ENCODE peak calls at places on chromosome 3, in six cellular contexts. I is cardiac muscle cell, D is T-helper 17 cell, Y is HAP-1, R is amygdala, X is MM.1S. S is an unnamed sample.

GRCh38 chr3:38627956-38628355 is 21.5 kb downstream of the SCN5A start:
- DNase-seq in D (no peak), R (no peak), Y (peak; percentile 11), X (peak; percentile 16), I (peak; percentile 61), S (peak; percentile 59)

GRCh38 chr3:197674741-197675567 is 61.8 kb downstream of the RUBCN start:
- DNase-seq in I (no peak), D (no peak), X (no peak), R (no peak), Y (no peak), S (no peak)

GRCh38 chr3:56976666-56977560 is 83.6 kb upstream of the SPATA12 start:
- DNase-seq in D (no peak), X (no peak), Y (no peak), I (no peak), R (no peak), S (no peak)

GRCh38 chr3:141104151-141104741 is 53.1 kb downstream of the SPSB4 start:
- DNase-seq in D (no peak), I (no peak), Y (no peak), R (no peak), X (no peak), S (no peak)

GRCh38 chr3:136350557-136350956 is 100.4 kb downstream of the PCCB start:
- DNase-seq in X (no peak), D (no peak), I (peak; percentile 8), R (no peak), Y (no peak), S (no peak)

GRCh38 chr3:56894912-56895431 is 93.2 kb upstream of the ARHGEF3 start:
- DNase-seq in Y (no peak), X (no peak), R (no peak), D (no peak), I (no peak), S (no peak)

GRCh38 chr3:175456496-175456895 is 597.4 kb downstream of the NAALADL2 start:
- DNase-seq in I (no peak), D (no peak), R (no peak), X (no peak), Y (no peak), S (no peak)

GRCh38 chr3:47193871-47194859 is 30.3 kb upstream of the SETD2 start:
- DNase-seq in D (no peak), I (no peak), R (no peak), Y (no peak), X (no peak), S (no peak)

GRCh38 chr3:146280859-146281258 is 30.0 kb upstream of the PLSCR4 start:
- DNase-seq in D (no peak), X (no peak), I (no peak), R (no peak), Y (no peak), S (no peak)

GRCh38 chr3:98021821-98022220 is 13.3 kb downstream of the GABRR3 start:
- DNase-seq in D (no peak), R (no peak), I (peak; percentile 47), X (peak; percentile 34), Y (peak; percentile 15), S (no peak)